ENCODE peak calls at places on chromosomes 2 and 18, in six cellular contexts. One of them, this sample, is unnamed.

GRCh38 chr2:138708682-138709241 is 71.4 kb downstream of the NXPH2 start:
- DNase-seq in mesendoderm: no peak
- DNase-seq in LHCN-M2: peak
- DNase-seq in cardiac muscle cell: peak
- DNase-seq in GM10248: no peak
- DNase-seq in AG08395: peak
- DNase-seq in this sample: no peak

GRCh38 chr2:69437751-69438154 is 518 bp upstream of the NFU1 start:
- DNase-seq in cardiac muscle cell: no peak
- DNase-seq in GM10248: no peak
- DNase-seq in mesendoderm: no peak
- DNase-seq in LHCN-M2: peak
- DNase-seq in AG08395: no peak
- DNase-seq in this sample: peak

GRCh38 chr2:151114934-151115333 is 146.7 kb downstream of the RBM43 start:
- DNase-seq in AG08395: peak
- DNase-seq in mesendoderm: peak
- DNase-seq in cardiac muscle cell: peak
- DNase-seq in LHCN-M2: no peak
- DNase-seq in GM10248: no peak
- DNase-seq in this sample: no peak

GRCh38 chr2:183927367-183928355 is 670.7 kb upstream of the ZNF804A start:
- DNase-seq in LHCN-M2: no peak
- DNase-seq in mesendoderm: peak
- DNase-seq in cardiac muscle cell: peak
- DNase-seq in GM10248: no peak
- DNase-seq in AG08395: peak
- DNase-seq in this sample: no peak

GRCh38 chr18:29161429-29161828 is 984.5 kb upstream of the CDH2 start:
- DNase-seq in AG08395: no peak
- DNase-seq in GM10248: no peak
- DNase-seq in mesendoderm: no peak
- DNase-seq in LHCN-M2: no peak
- DNase-seq in cardiac muscle cell: no peak
- DNase-seq in this sample: no peak

GRCh38 chr2:72035518-72036172 is 112.0 kb downstream of the CYP26B1 start:
- DNase-seq in GM10248: peak
- DNase-seq in cardiac muscle cell: peak
- DNase-seq in AG08395: no peak
- DNase-seq in LHCN-M2: no peak
- DNase-seq in mesendoderm: no peak
- DNase-seq in this sample: no peak

GRCh38 chr2:181962142-181962541 is 23.5 kb upstream of the PPP1R1C start:
- DNase-seq in cardiac muscle cell: no peak
- DNase-seq in AG08395: no peak
- DNase-seq in GM10248: no peak
- DNase-seq in LHCN-M2: no peak
- DNase-seq in mesendoderm: no peak
- DNase-seq in this sample: no peak

GRCh38 chr18:41666251-41666650 is 288.8 kb upstream of the PIK3C3 start:
- DNase-seq in AG08395: no peak
- DNase-seq in GM10248: no peak
- DNase-seq in mesendoderm: no peak
- DNase-seq in LHCN-M2: no peak
- DNase-seq in cardiac muscle cell: peak
- DNase-seq in this sample: no peak

GRCh38 chr2:28750316-28751101 is 1.1 kb upstream of the PPP1CB start:
- DNase-seq in mesendoderm: no peak
- DNase-seq in LHCN-M2: peak
- DNase-seq in AG08395: peak
- DNase-seq in cardiac muscle cell: peak
- DNase-seq in GM10248: no peak
- DNase-seq in this sample: peak